ENCODE peak calls at places on chromosomes 11 and 22, in ten cellular contexts. T, I, V, M, N, C, F, Z, S and G are unnamed samples. For H3K36me3, the result is how much of the 10 kb centered on the place peaks cover.

GRCh38 chr11:103584021-103584420 is 452.4 kb upstream of the DDI1 start:
- DNase-seq in M (no peak), Z (no peak), C (no peak), F (no peak), V (no peak), N (no peak), S (no peak), I (no peak), T (no peak), G (no peak)

GRCh38 chr11:29282088-29282487 is 734.7 kb downstream of the KCNA4 start:
- DNase-seq in N (no peak), V (no peak), S (no peak), C (no peak), M (no peak), Z (peak), F (no peak), I (no peak), T (no peak), G (no peak)

GRCh38 chr22:49008682-49009235 is 818.9 kb downstream of the BRD1 start:
- DNase-seq in Z (no peak), I (no peak), F (no peak), N (no peak), C (no peak), S (no peak), V (peak), M (no peak), T (no peak), G (no peak)

GRCh38 chr11:41116970-41117369 is 342.5 kb downstream of the LRRC4C start:
- DNase-seq in F (no peak), I (no peak), M (no peak), V (no peak), S (no peak), T (no peak), C (no peak), Z (no peak), N (peak), G (no peak)

GRCh38 chr11:111427471-111427912 is 48.4 kb upstream of the POU2AF1 start:
- DNase-seq in V (no peak), Z (peak), T (no peak), N (no peak), S (no peak), M (no peak), F (no peak), I (peak), C (peak), G (no peak)

GRCh38 chr11:66958956-66959274 is 732 bp upstream of the PC start:
- DNase-seq in I (no peak), N (no peak), M (no peak), C (no peak), Z (no peak), T (no peak), S (no peak), F (no peak), V (no peak), G (no peak)

GRCh38 chr11:66787934-66788758 is 55.1 kb upstream of the RCE1 start:
- DNase-seq in V (no peak), Z (no peak), F (no peak), S (no peak), M (no peak), C (no peak), N (no peak), T (no peak), I (no peak), G (no peak)

GRCh38 chr11:27603376-27603775 is 96.8 kb upstream of the LIN7C start:
- DNase-seq in N (no peak), V (no peak), Z (no peak), C (no peak), T (no peak), F (no peak), M (no peak), S (no peak), I (no peak), G (no peak)

GRCh38 chr22:45960477-45961386 is 16.2 kb downstream of the WNT7B start:
- DNase-seq in C (no peak), T (no peak), V (no peak), F (no peak), I (no peak), Z (no peak), S (no peak), N (no peak), M (no peak), G (peak)

GRCh38 chr11:3617990-3618389 is 23.8 kb downstream of the ART5 start:
- DNase-seq in T (no peak), N (no peak), F (peak), C (no peak), S (no peak), Z (no peak), I (no peak), V (no peak), M (no peak), G (no peak)

GRCh38 chr11:61141601-61142028 is 19.6 kb downstream of the VPS37C start:
- DNase-seq in Z (no peak), C (no peak), N (no peak), S (no peak), M (peak), I (peak), F (peak), T (no peak), V (peak), G (peak)

GRCh38 chr11:59769086-59769485 is 13.9 kb downstream of the STX3 start:
- DNase-seq in I (no peak), F (no peak), C (no peak), T (no peak), V (no peak), S (no peak), Z (no peak), M (no peak), N (no peak), G (no peak)

GRCh38 chr22:26321469-26321913 is 107.6 kb upstream of the ASPHD2 start:
- DNase-seq in V (no peak), M (no peak), I (peak), C (no peak), F (peak), T (no peak), S (no peak), N (no peak), Z (no peak), G (no peak)

GRCh38 chr11:34339149-34340064 is 18.4 kb downstream of the ABTB2 start:
- DNase-seq in V (no peak), Z (peak), I (no peak), T (no peak), N (no peak), S (peak), F (no peak), M (no peak), C (no peak), G (peak)

GRCh38 chr11:12818333-12819015 is 144.3 kb downstream of the TEAD1 start:
- DNase-seq in N (no peak), C (no peak), F (no peak), T (no peak), S (no peak), V (no peak), I (no peak), Z (no peak), M (no peak), G (no peak)

GRCh38 chr11:32594272-32594671 is 10.6 kb downstream of the EIF3M start:
- DNase-seq in Z (no peak), N (no peak), F (no peak), V (no peak), C (no peak), M (no peak), I (no peak), S (no peak), T (no peak), G (no peak)

GRCh38 chr22:46055176-46055850 is 78.4 kb upstream of the WNT7B start:
- DNase-seq in S (no peak), M (peak), Z (no peak), T (peak), C (peak), N (no peak), F (peak), V (peak), I (no peak), G (peak)

GRCh38 chr11:127023991-127024390 is 23.4 kb upstream of the KIRREL3 start:
- DNase-seq in Z (no peak), S (no peak), C (no peak), N (no peak), F (no peak), M (no peak), V (no peak), I (no peak), T (no peak), G (no peak)

GRCh38 chr11:124758355-124759267 is 3.5 kb downstream of the ESAM start:
- DNase-seq in V (peak), Z (peak), M (peak), S (no peak), T (peak), I (peak), F (peak), N (peak), C (peak), G (peak)

GRCh38 chr11:70871881-70872280 is 380.5 kb downstream of the SHANK2 start:
- DNase-seq in S (no peak), N (no peak), C (no peak), T (no peak), F (peak), M (peak), Z (no peak), V (no peak), I (no peak), G (no peak)

DNA sequence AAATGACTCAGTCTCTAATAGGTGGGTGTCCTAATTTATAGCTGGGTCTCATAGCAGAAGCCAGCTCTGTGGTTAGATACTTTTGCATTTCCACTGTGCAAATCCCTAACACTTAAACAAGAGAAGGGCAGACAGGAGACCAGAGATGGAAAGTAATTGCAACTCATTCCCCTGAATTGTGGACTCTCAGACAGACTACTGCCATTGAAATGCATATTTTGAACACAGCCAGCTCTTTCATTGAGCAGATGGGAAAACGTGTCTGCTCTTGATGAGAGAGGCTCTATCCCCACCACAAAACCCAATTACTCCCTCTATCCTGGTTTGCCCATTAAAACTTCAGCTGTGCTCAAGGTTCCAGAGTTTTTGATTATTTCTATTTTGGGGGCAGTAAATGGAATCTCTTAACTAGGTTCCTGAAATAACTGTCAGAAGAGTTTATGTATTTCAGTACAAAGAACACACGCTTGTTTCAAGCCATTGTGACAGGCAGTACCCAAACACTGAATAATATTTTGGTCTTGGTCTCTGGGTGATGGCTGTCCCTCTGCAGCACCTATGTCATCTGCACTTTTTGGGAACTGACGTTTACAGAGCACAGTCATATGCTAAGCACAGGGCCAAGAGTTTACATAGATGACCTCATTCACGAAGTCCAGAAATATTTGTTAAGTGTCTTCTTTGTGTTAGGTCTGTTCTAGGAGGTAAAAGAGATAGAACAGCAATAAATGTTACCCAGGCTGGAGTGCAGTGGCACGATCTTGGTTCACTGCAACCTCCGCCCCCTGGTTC is 41.7 kb downstream of the FAM227A start:
- DNase-seq in I (no peak), F (no peak), N (no peak), S (no peak), C (no peak), V (no peak), M (no peak), T (no peak), Z (peak), G (no peak)
- TF ChIP-seq POLR2AphosphoS5 in I (no peak), F (no peak), N (no peak), S (no peak), C (no peak), V (no peak), M (no peak), T (no peak), Z (no peak), G (no peak)

DNA sequence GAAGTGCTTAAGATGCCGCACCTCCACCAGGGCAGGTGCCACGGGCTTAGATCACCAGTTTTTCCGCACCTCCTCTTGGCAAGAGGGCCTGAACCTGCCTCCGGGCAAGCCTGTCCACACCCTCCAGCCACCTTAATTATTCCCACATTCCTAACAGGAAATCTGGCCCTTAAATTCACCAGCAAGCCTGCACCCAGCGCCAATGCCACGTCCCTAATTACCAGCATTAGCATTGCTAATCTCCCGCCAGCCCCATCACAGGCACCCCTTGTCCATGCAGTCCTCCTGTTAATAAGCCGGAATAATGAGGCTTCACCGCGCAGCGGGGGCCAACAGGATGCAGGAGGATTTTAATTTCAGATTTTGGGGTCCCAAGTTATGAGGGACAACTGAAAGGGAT is 69.7 kb downstream of the PHF21B start:
- DNase-seq in Z (no peak), F (no peak), T (no peak), M (no peak), I (no peak), V (no peak), S (no peak), N (no peak), C (no peak), G (no peak)
- TF ChIP-seq EP300 in Z (no peak), F (no peak), T (no peak), M (no peak), I (no peak), V (no peak), S (no peak), N (no peak), C (no peak), G (no peak)

DNA sequence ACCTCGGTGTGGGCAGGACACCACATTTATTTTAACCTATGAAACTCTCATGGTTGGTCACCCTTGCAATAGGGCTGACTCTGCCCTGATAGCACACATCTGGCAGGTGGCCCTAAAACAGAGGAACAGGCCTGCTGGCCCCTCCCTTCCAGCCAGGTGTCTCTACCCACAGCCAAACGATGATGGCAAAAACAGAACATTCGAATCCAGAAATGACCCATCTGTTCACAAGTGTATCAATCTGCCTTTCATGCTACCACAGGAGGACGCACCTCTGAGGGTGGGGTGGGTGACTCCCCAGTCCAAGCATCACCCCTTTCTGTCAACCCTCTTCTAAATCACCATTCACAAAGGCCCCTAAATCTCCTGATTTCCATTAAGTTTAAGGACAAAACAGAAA is 118.1 kb downstream of the ETS1 start:
- DNase-seq in N (no peak), I (no peak), Z (no peak), V (no peak), T (no peak), C (no peak), M (peak), S (peak), F (no peak), G (no peak)
- H3K36me3 ChIP-seq in N (under half), I (under half), Z (under half), V (under half), T (under half), C (half or more), M (under half), S (under half), F (under half), G (under half)

DNA sequence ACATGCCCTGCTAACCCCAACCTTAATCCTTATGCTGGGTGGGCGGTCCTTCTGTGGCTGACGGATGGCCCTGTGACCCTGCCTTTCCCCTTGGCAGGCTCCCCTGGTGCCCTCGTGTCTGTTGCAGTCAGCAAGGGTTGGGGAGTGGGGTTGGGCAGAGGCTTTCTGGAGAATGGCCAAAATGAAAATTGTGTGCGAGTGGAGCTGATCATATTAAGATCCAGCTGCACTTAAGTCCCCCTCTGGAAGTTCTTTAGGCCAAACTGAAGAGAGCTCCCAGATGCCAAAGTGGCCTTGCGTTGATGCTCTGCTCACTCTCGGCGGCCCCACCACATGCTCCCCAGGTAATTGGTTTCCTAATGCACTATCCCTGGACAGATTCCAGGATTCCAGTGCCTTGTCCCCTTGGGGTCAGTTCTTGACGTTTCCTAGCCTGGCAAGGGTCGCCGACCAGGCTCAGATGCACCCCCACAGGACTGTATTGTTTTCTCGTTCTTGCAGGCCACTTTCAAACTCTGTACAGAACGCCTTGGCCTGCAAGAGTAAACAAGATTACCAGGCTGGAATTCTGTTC is 16.4 kb upstream of the C11orf96 start:
- DNase-seq in I (no peak), F (no peak), M (no peak), T (no peak), Z (no peak), S (no peak), V (no peak), N (no peak), C (peak), G (no peak)
- TF ChIP-seq POLR2AphosphoS5 in I (no peak), F (no peak), M (no peak), T (no peak), Z (no peak), S (no peak), V (no peak), N (no peak), C (no peak), G (no peak)

GRCh38 chr22:24400726-24401596 is 26.4 kb upstream of the ADORA2A start:
- DNase-seq in T (no peak), F (no peak), I (no peak), M (no peak), V (no peak), Z (no peak), N (no peak), C (no peak), S (peak), G (no peak)

GRCh38 chr22:24402460-24403192 is 24.8 kb upstream of the ADORA2A start:
- DNase-seq in F (peak), C (peak), T (peak), Z (peak), N (no peak), I (no peak), S (peak), M (peak), V (peak), G (no peak)

GRCh38 chr22:24400037-24400725 is 27.2 kb upstream of the ADORA2A start:
- DNase-seq in C (no peak), V (no peak), I (no peak), F (no peak), M (no peak), Z (no peak), N (no peak), T (no peak), S (peak), G (no peak)

GRCh38 chr22:24401824-24402434 is 25.5 kb upstream of the ADORA2A start:
- DNase-seq in T (no peak), N (no peak), F (no peak), C (peak), M (no peak), S (no peak), V (no peak), Z (no peak), I (no peak), G (no peak)

GRCh38 chr22:24398409-24398808 is 29.0 kb upstream of the ADORA2A start:
- DNase-seq in S (no peak), I (no peak), T (no peak), V (no peak), Z (no peak), N (no peak), C (no peak), F (no peak), M (no peak), G (no peak)
- TF ChIP-seq EP300 in S (no peak), I (no peak), T (no peak), V (no peak), Z (no peak), N (no peak), C (no peak), F (no peak), M (no peak), G (no peak)

GRCh38 chr11:64359712-64360402 is 895 bp downstream of the RPS6KA4 start:
- DNase-seq in M (peak), V (peak), N (no peak), I (peak), S (no peak), F (no peak), C (peak), T (peak), Z (no peak), G (peak)

GRCh38 chr11:64360403-64360980 is 1.5 kb downstream of the RPS6KA4 start:
- DNase-seq in T (no peak), C (peak), F (no peak), N (no peak), I (no peak), V (no peak), S (no peak), M (no peak), Z (no peak), G (no peak)

GRCh38 chr11:64364435-64364834 is 5.5 kb downstream of the RPS6KA4 start:
- DNase-seq in N (no peak), Z (no peak), M (no peak), F (no peak), V (no peak), S (no peak), T (no peak), C (no peak), I (no peak), G (no peak)

GRCh38 chr11:64361659-64362058 is 2.7 kb downstream of the RPS6KA4 start:
- DNase-seq in I (no peak), T (no peak), V (no peak), N (no peak), C (no peak), S (no peak), M (no peak), Z (no peak), F (no peak), G (no peak)

GRCh38 chr11:64362339-64362738 is 3.4 kb downstream of the RPS6KA4 start:
- DNase-seq in F (no peak), Z (no peak), M (no peak), N (no peak), S (no peak), V (no peak), I (no peak), T (no peak), C (no peak), G (no peak)
- H3K36me3 ChIP-seq in F (under half), Z (under half), M (under half), N (under half), S (under half), V (half or more), I (half or more), T (half or more), C (under half), G (half or more)

GRCh38 chr11:96309001-96309642 is 33.9 kb downstream of the MAML2 start:
- DNase-seq in V (no peak), I (no peak), C (no peak), M (no peak), S (no peak), T (no peak), F (no peak), Z (no peak), N (no peak), G (no peak)

GRCh38 chr11:96309643-96310017 is 33.4 kb downstream of the MAML2 start:
- DNase-seq in I (no peak), M (no peak), T (no peak), Z (no peak), N (no peak), V (no peak), S (no peak), C (no peak), F (no peak), G (no peak)

GRCh38 chr11:96310236-96310635 is 32.8 kb downstream of the MAML2 start:
- DNase-seq in T (no peak), S (no peak), Z (no peak), C (no peak), V (no peak), N (no peak), F (no peak), I (no peak), M (no peak), G (no peak)

GRCh38 chr11:96313163-96313562 is 29.8 kb downstream of the MAML2 start:
- DNase-seq in I (no peak), Z (no peak), N (no peak), F (no peak), T (no peak), S (no peak), M (no peak), C (no peak), V (no peak), G (no peak)

GRCh38 chr11:96311120-96311568 is 31.9 kb downstream of the MAML2 start:
- DNase-seq in F (no peak), S (no peak), V (no peak), I (no peak), M (no peak), C (no peak), Z (no peak), T (no peak), N (no peak), G (no peak)
- TF ChIP-seq POLR2AphosphoS5 in F (no peak), S (no peak), V (no peak), I (no peak), M (peak), C (peak), Z (no peak), T (no peak), N (no peak), G (no peak)